ENCODE peak calls at places on chromosomes 3 and 15, in ten cellular contexts. X is activated T-cell treated with anti-CD3 and anti-CD28 coated beads for 1 hour; K is cardiac fibroblast; W is effector memory CD8-positive, alpha-beta T cell; A is A172; U is MV-4-11; O is anterior cingulate cortex; Q is Jurkat, Clone E6-1; L is SW480; F is esophagus squamous epithelium. V is an unnamed sample.

GRCh38 chr15:56815247-56815646 is 81.9 kb upstream of the ZNF280D start:
- DNase-seq in A (peak), L (peak), U (peak), K (no peak), W (no peak), Q (no peak), O (no peak), X (no peak), F (no peak), V (no peak)

GRCh38 chr3:170330366-170330765 is 27.1 kb upstream of the SKIL start:
- DNase-seq in A (peak), U (no peak), O (no peak), X (no peak), K (peak), L (peak), F (no peak), W (no peak), Q (no peak), V (no peak)

GRCh38 chr15:67303490-67304363 is 49.1 kb downstream of the IQCH start:
- DNase-seq in X (no peak), O (no peak), F (no peak), U (no peak), Q (peak), A (peak), L (peak), W (peak), K (peak), V (no peak)

GRCh38 chr3:138877246-138877645 is 42.5 kb upstream of the PIK3CB start:
- DNase-seq in O (no peak), U (peak), A (no peak), L (no peak), W (no peak), K (no peak), Q (no peak), X (no peak), F (no peak), V (no peak)

GRCh38 chr3:170007031-170007663 is 30.6 kb upstream of the GPR160 start:
- DNase-seq in O (no peak), X (peak), U (peak), L (peak), A (peak), K (peak), Q (peak), F (no peak), W (peak), V (no peak)

GRCh38 chr3:27684302-27684701 is 37.8 kb downstream of the EOMES start:
- DNase-seq in L (no peak), X (no peak), K (no peak), F (no peak), Q (no peak), U (no peak), A (no peak), O (no peak), W (no peak), V (no peak)

GRCh38 chr3:54517424-54517823 is 395.1 kb downstream of the CACNA2D3 start:
- DNase-seq in L (no peak), K (no peak), F (no peak), W (no peak), X (no peak), U (no peak), Q (no peak), A (no peak), O (no peak), V (no peak)

GRCh38 chr3:128585974-128586373 is 64.6 kb downstream of the RPN1 start:
- DNase-seq in O (no peak), W (no peak), U (no peak), X (no peak), A (no peak), K (no peak), Q (no peak), L (no peak), F (no peak), V (no peak)

GRCh38 chr3:51706788-51707731 is at the start of gene GRM2:
- DNase-seq in X (no peak), L (peak), W (no peak), Q (no peak), F (no peak), A (no peak), O (peak), K (peak), U (no peak), V (peak)

V was measured in type B pancreatic cell.